ENCODE peak calls at places on chromosomes 1 and 21, in six cellular contexts. W is LoVo, X is iris pigment epithelial cell, Q is RWPE2, J is anterior cingulate cortex, K is T-helper 1 cell. U is an unnamed sample.

GRCh38 chr1:52917156-52917555 is 4.4 kb downstream of the ECHDC2 start:
- DNase-seq in X (no peak), Q (no peak), J (no peak), W (no peak), K (no peak), U (no peak)

GRCh38 chr1:226422478-226422877 is 14.6 kb upstream of the PARP1 start:
- DNase-seq in W (no peak), J (no peak), X (no peak), Q (no peak), K (no peak), U (no peak)

GRCh38 chr1:117098287-117098890 is 23.2 kb downstream of the TRIM45 start:
- DNase-seq in J (no peak), K (no peak), Q (no peak), W (no peak), X (peak), U (no peak)

GRCh38 chr1:111225091-111225490 is 2.4 kb upstream of the CHI3L2 start:
- DNase-seq in X (no peak), J (no peak), K (no peak), W (no peak), Q (no peak), U (no peak)

GRCh38 chr21:14115646-14116045 is 95.1 kb downstream of the LIPI start:
- DNase-seq in W (no peak), J (no peak), K (no peak), X (no peak), Q (no peak), U (no peak)

GRCh38 chr1:232987046-232987445 is 36.6 kb downstream of the NTPCR start:
- DNase-seq in Q (no peak), J (no peak), W (no peak), X (no peak), K (no peak), U (no peak)

GRCh38 chr1:182392045-182393028 is 747 bp upstream of the GLUL start:
- DNase-seq in J (no peak), X (peak), W (peak), Q (no peak), K (peak), U (no peak)

GRCh38 chr1:87956072-87956471 is 627.4 kb downstream of the LMO4 start:
- DNase-seq in X (peak), K (no peak), Q (peak), J (no peak), W (peak), U (no peak)

GRCh38 chr1:177620636-177621190 is 349.1 kb downstream of the SEC16B start:
- DNase-seq in W (no peak), X (peak), K (no peak), Q (no peak), J (no peak), U (no peak)

GRCh38 chr1:22709891-22710687 is 550 bp upstream of the EPHB2 start:
- DNase-seq in X (peak), J (peak), W (peak), Q (no peak), K (no peak), U (peak)

GRCh38 chr1:236144446-236145150 is 2.3 kb downstream of the GPR137B start:
- DNase-seq in W (no peak), K (no peak), X (no peak), J (no peak), Q (no peak), U (no peak)

GRCh38 chr1:32900956-32901822 is at the start of gene TMEM54:
- DNase-seq in W (peak), J (no peak), K (no peak), Q (peak), X (no peak), U (no peak)

GRCh38 chr1:81364075-81364474 is 436.7 kb upstream of the ADGRL2 start:
- DNase-seq in X (no peak), W (no peak), J (no peak), K (no peak), Q (no peak), U (no peak)

GRCh38 chr1:7886346-7886745 is 33.5 kb upstream of the UTS2 start:
- DNase-seq in Q (no peak), X (peak), W (no peak), K (no peak), J (no peak), U (no peak)

GRCh38 chr1:157639800-157640199 is 41.9 kb upstream of the FCRL4 start:
- DNase-seq in J (no peak), X (no peak), W (no peak), K (no peak), Q (no peak), U (no peak)

GRCh38 chr1:40450491-40451237 is 388 bp downstream of the ZFP69B start:
- DNase-seq in Q (no peak), X (peak), J (no peak), K (peak), W (no peak), U (peak)

GRCh38 chr21:46161800-46162592 is 6.6 kb upstream of the FTCD start:
- DNase-seq in X (no peak), K (no peak), W (no peak), J (no peak), Q (peak), U (peak)

GRCh38 chr1:230851291-230851691 is 17.0 kb downstream of the C1orf198 start:
- DNase-seq in J (no peak), Q (no peak), W (no peak), X (peak), K (no peak), U (no peak)

GRCh38 chr1:1207254-1207902 is 986 bp upstream of the TNFRSF18 start:
- DNase-seq in J (no peak), W (no peak), X (no peak), Q (no peak), K (no peak), U (no peak)

GRCh38 chr1:171636141-171636540 is 14.1 kb downstream of the MYOCOS start:
- DNase-seq in W (no peak), X (peak), K (no peak), J (no peak), Q (no peak), U (no peak)

GRCh38 chr21:36890086-36890485 is 76.4 kb downstream of the HLCS start:
- DNase-seq in K (no peak), W (no peak), X (no peak), Q (no peak), J (no peak), U (no peak)

GRCh38 chr21:46119565-46120271 is 21.8 kb downstream of the COL6A2 start:
- DNase-seq in J (no peak), K (no peak), X (no peak), Q (peak), W (no peak), U (peak)

GRCh38 chr21:42190492-42190875 is 28.5 kb upstream of the ABCG1 start:
- DNase-seq in K (no peak), J (peak), W (no peak), Q (no peak), X (no peak), U (no peak)

GRCh38 chr1:152759453-152760173 is 1.8 kb downstream of the KPRP start:
- DNase-seq in K (no peak), W (no peak), Q (no peak), X (no peak), J (no peak), U (no peak)

GRCh38 chr1:186082235-186082937 is 292.7 kb downstream of the TPR start:
- DNase-seq in K (no peak), J (no peak), X (peak), W (peak), Q (peak), U (no peak)

GRCh38 chr1:20165522-20165951 is 20.4 kb upstream of the UBXN10 start:
- DNase-seq in J (no peak), W (no peak), K (no peak), Q (no peak), X (peak), U (no peak)

GRCh38 chr1:228082975-228083870 is 715 bp downstream of the ARF1 start:
- DNase-seq in K (peak), J (no peak), Q (no peak), X (no peak), W (no peak), U (peak)

GRCh38 chr1:199007423-199007822 is 368.6 kb downstream of the PTPRC start:
- DNase-seq in J (no peak), X (peak), Q (no peak), W (no peak), K (no peak), U (no peak)

GRCh38 chr1:62599044-62599443 is 1.7 kb downstream of the ANGPTL3 start:
- DNase-seq in W (no peak), K (no peak), J (no peak), Q (no peak), X (peak), U (no peak)

GRCh38 chr1:221748981-221749380 is 7.1 kb upstream of the DUSP10 start:
- DNase-seq in J (no peak), Q (no peak), X (no peak), W (no peak), K (no peak), U (no peak)

GRCh38 chr1:62175568-62176179 is 19.0 kb upstream of the L1TD1 start:
- DNase-seq in J (peak), W (peak), Q (no peak), X (peak), K (peak), U (no peak)

GRCh38 chr1:187226396-187226795 is 397.6 kb downstream of the PLA2G4A start:
- DNase-seq in X (peak), K (no peak), Q (no peak), J (no peak), W (no peak), U (no peak)

GRCh38 chr1:202200112-202200548 is 6.5 kb downstream of the LGR6 start:
- DNase-seq in W (peak), J (no peak), X (peak), K (no peak), Q (peak), U (no peak)

U was measured in natural killer cell treated with Interleukin-12 subunit alpha and Interleukin-12 subunit beta and Interleukin-15 and Interleukin-18, amount 100 ng/mL, for 72 hours.